ENCODE peak calls at places on chromosomes 2 and 18, in six cellular contexts. M is NCI-H2081 treated with DMSO at 0.1 percent for 48 hours; E is activated T-cell treated with anti-CD3 and anti-CD28 coated beads, Interleukin-2, amount 50 U/mL, for 24 hours; Z is NCI-H187; S is HL-60; D is T-helper 2 cell treated with Interferon-gamma antibody and Interleukin-4, amounts not matched to agents 5 μg/mL and 100 μg/mL, for 36 hours. K is an unnamed sample.

GRCh38 chr2:63763336-63764056 is 78.2 kb upstream of the UGP2 start:
- DNase-seq in E (no peak), Z (no peak), S (no peak), D (no peak), M (no peak), K (no peak)

GRCh38 chr18:80202264-80202998 is 44.9 kb downstream of the PARD6G start:
- DNase-seq in Z (no peak), D (peak), M (no peak), E (no peak), S (no peak), K (no peak)

GRCh38 chr2:158755738-158756137 is 39.4 kb upstream of the DAPL1 start:
- DNase-seq in S (no peak), D (no peak), Z (no peak), E (no peak), M (no peak), K (no peak)

GRCh38 chr2:170123593-170123992 is 54.4 kb upstream of the MYO3B start:
- DNase-seq in Z (no peak), S (no peak), D (no peak), E (no peak), M (no peak), K (no peak)

GRCh38 chr2:207933396-207934045 is 91.8 kb downstream of the PLEKHM3 start:
- DNase-seq in M (no peak), S (no peak), E (no peak), Z (no peak), D (no peak), K (no peak)

GRCh38 chr2:141947715-141948114 is 183.1 kb downstream of the LRP1B start:
- DNase-seq in M (no peak), E (no peak), Z (no peak), D (no peak), S (no peak), K (no peak)

GRCh38 chr2:6410265-6410664 is 455.4 kb downstream of the CMPK2 start:
- DNase-seq in S (no peak), D (no peak), E (no peak), M (no peak), Z (no peak), K (no peak)

GRCh38 chr2:85357736-85358135 is 3.2 kb downstream of the ELMOD3 start:
- DNase-seq in M (no peak), Z (no peak), D (no peak), S (no peak), E (no peak), K (no peak)

GRCh38 chr2:15560404-15560987 is 638 bp downstream of the NBAS start:
- DNase-seq in E (no peak), D (no peak), M (no peak), S (peak), Z (peak), K (no peak)

GRCh38 chr18:45617284-45617683 is 2.0 kb downstream of the SLC14A2 start:
- DNase-seq in S (no peak), M (no peak), Z (no peak), E (no peak), D (no peak), K (no peak)

GRCh38 chr18:13273800-13274199 is 55.2 kb downstream of the LDLRAD4 start:
- DNase-seq in E (peak), S (no peak), D (no peak), Z (no peak), M (no peak), K (no peak)

GRCh38 chr18:49431563-49431962 is 28.9 kb downstream of the DYM start:
- DNase-seq in S (no peak), M (no peak), D (no peak), Z (no peak), E (no peak), K (no peak)

K was measured in NCI-H1930.